ENCODE peak calls at places on chromosomes 13 and 19, in seven cellular contexts. F, P, U, X, S, C and M are unnamed samples.

GRCh38 chr13:99058527-99059495 is 80.9 kb upstream of the DOCK9 start:
- DNase-seq in U (no peak), X (no peak), S (no peak), P (no peak), F (no peak), C (peak), M (no peak)

GRCh38 chr13:29835280-29836061 is 14.9 kb downstream of the UBL3 start:
- DNase-seq in F (no peak), S (no peak), C (no peak), P (no peak), U (no peak), X (no peak), M (no peak)

GRCh38 chr19:4622695-4623421 is 16.5 kb upstream of the TNFAIP8L1 start:
- DNase-seq in P (no peak), F (no peak), C (peak), X (peak), U (peak), S (no peak), M (no peak)

GRCh38 chr13:36421447-36421846 is 10.8 kb upstream of the CCNA1 start:
- DNase-seq in F (no peak), S (no peak), P (no peak), X (no peak), U (no peak), C (no peak), M (no peak)

GRCh38 chr13:97079726-97080125 is 85.5 kb upstream of the OXGR1 start:
- DNase-seq in S (no peak), F (no peak), U (no peak), C (no peak), P (no peak), X (no peak), M (no peak)

GRCh38 chr13:97226788-97227627 is 4.9 kb downstream of the MBNL2 start:
- DNase-seq in U (no peak), C (peak), F (no peak), X (no peak), P (no peak), S (no peak), M (no peak)

GRCh38 chr13:108776650-108777049 is 147.2 kb downstream of the MYO16 start:
- DNase-seq in P (no peak), F (no peak), S (no peak), C (no peak), X (no peak), U (no peak), M (no peak)

GRCh38 chr13:84653915-84654534 is 771.8 kb upstream of the SLITRK1 start:
- DNase-seq in S (no peak), C (no peak), U (no peak), F (no peak), X (no peak), P (no peak), M (no peak)

GRCh38 chr13:23715762-23716235 is 145.6 kb downstream of the TNFRSF19 start:
- DNase-seq in U (peak), C (peak), S (peak), F (no peak), X (no peak), P (no peak), M (no peak)

GRCh38 chr13:25300861-25301346 is 521 bp upstream of the NUP58 start:
- DNase-seq in C (no peak), P (no peak), U (no peak), X (peak), S (no peak), F (no peak), M (no peak)

GRCh38 chr13:109700176-109700575 is 86.2 kb downstream of the IRS2 start:
- DNase-seq in F (no peak), S (no peak), X (peak), C (peak), P (no peak), U (no peak), M (peak)

GRCh38 chr19:5170329-5170745 is 170.3 kb downstream of the PTPRS start:
- DNase-seq in P (no peak), F (no peak), X (peak), S (no peak), U (no peak), C (peak), M (no peak)

GRCh38 chr13:34523401-34523800 is 418.7 kb upstream of the NBEA start:
- DNase-seq in S (no peak), X (no peak), P (no peak), U (no peak), C (no peak), F (no peak), M (no peak)

GRCh38 chr13:110391273-110391672 is 84.2 kb downstream of the COL4A2 start:
- DNase-seq in U (no peak), P (no peak), F (no peak), X (no peak), S (no peak), C (no peak), M (peak)

GRCh38 chr13:46603165-46603603 is 50.2 kb downstream of the LRCH1 start:
- DNase-seq in X (no peak), S (no peak), F (peak), P (no peak), C (peak), U (peak), M (no peak)

GRCh38 chr19:33441828-33442227 is 68.3 kb downstream of the CEBPG start:
- DNase-seq in C (no peak), U (no peak), F (no peak), S (no peak), P (no peak), X (no peak), M (no peak)

GRCh38 chr19:21699197-21699596 is 68.2 kb downstream of the ZNF100 start:
- DNase-seq in C (no peak), S (no peak), U (no peak), X (no peak), P (peak), F (no peak), M (no peak)

GRCh38 chr13:73141292-73141771 is 82.5 kb downstream of the KLF5 start:
- DNase-seq in S (no peak), F (no peak), X (no peak), U (peak), C (no peak), P (no peak), M (peak)

GRCh38 chr19:6105444-6105843 is 4.9 kb downstream of the RFX2 start:
- DNase-seq in X (no peak), C (no peak), U (no peak), F (no peak), S (no peak), P (no peak), M (no peak)

GRCh38 chr19:28184997-28185396 is 1028.0 kb downstream of the UQCRFS1 start:
- DNase-seq in P (no peak), S (no peak), C (no peak), X (no peak), F (no peak), U (no peak), M (no peak)

GRCh38 chr19:17357724-17358123 is 19.4 kb downstream of the PLVAP start:
- DNase-seq in U (no peak), C (no peak), P (no peak), X (no peak), F (no peak), S (no peak), M (no peak)

GRCh38 chr13:32261567-32261966 is 53.6 kb downstream of the ZAR1L start:
- DNase-seq in F (no peak), X (peak), C (peak), P (no peak), S (no peak), U (no peak), M (peak)

GRCh38 chr13:22112956-22113750 is 442.3 kb downstream of the FGF9 start:
- DNase-seq in S (no peak), P (no peak), X (no peak), C (no peak), U (no peak), F (no peak), M (no peak)

GRCh38 chr13:71799320-71799719 is 67.7 kb downstream of the DACH1 start:
- DNase-seq in X (no peak), P (no peak), U (no peak), C (no peak), F (no peak), S (no peak), M (no peak)

GRCh38 chr19:5718032-5718578 is 1.8 kb downstream of the LONP1 start:
- DNase-seq in P (no peak), U (no peak), X (no peak), C (peak), S (no peak), F (no peak), M (peak)

DNA sequence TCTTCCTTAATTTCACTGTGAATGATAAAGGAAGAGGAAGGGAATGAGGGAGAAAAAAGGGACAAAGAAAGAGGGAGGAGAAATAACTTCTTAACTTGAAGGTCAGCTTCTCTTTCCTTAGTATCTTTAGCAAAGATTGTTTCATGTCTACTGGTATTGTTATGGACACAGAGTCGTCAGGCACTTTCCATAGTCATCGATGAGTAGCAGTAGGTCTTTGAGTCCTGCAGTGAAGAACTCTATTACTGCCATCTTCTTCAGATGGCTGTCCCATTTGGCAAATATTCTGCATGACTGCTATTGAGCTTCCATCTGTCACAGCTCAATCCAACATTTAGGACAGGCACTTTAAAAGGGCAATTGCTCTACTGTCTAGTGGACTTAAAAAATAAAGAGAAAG is 2463.1 kb downstream of the PCDH9 start:
- DNase-seq in F (no peak), S (no peak), U (no peak), X (no peak), C (no peak), P (no peak), M (no peak)
- TF ChIP-seq RAD21 in F (no peak), S (no peak), U (no peak), X (no peak), C (no peak), P (no peak), M (no peak)

DNA sequence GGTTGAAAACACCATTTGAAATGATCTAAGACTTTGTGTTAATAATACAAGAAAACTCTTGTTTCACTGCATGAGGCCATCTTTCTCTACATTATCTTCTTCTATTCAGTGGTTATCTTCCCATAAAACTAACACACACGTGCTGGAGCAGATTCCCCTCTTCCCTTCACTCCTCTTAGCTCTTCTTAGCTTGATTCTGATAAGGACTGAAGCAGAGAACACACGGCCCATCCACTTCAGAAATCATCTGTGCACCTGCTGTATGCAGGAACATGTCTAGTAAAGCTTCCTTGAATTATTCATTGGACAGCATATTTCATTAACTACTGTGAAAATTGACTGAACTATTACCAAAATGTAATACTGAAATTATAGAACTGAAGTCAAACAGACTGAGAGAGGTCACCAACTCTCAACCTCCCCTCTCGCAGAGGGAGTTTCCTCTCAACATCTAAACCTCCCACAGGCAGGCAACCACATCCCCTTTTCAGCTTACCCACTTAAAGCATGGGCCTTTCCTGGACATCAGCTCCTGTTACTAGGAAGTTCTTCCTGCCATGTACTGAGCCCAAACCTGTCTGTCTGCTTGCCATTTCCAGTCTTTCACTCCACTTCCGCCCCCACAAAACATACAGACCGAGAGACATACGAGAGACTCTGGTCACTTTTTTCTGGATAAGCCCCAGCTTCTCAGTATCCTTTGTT is 113.9 kb downstream of the CRYL1 start:
- DNase-seq in X (no peak), P (no peak), S (no peak), F (no peak), U (no peak), C (no peak), M (no peak)
- TF ChIP-seq RAD21 in X (no peak), P (no peak), S (no peak), F (no peak), U (no peak), C (no peak), M (no peak)

DNA sequence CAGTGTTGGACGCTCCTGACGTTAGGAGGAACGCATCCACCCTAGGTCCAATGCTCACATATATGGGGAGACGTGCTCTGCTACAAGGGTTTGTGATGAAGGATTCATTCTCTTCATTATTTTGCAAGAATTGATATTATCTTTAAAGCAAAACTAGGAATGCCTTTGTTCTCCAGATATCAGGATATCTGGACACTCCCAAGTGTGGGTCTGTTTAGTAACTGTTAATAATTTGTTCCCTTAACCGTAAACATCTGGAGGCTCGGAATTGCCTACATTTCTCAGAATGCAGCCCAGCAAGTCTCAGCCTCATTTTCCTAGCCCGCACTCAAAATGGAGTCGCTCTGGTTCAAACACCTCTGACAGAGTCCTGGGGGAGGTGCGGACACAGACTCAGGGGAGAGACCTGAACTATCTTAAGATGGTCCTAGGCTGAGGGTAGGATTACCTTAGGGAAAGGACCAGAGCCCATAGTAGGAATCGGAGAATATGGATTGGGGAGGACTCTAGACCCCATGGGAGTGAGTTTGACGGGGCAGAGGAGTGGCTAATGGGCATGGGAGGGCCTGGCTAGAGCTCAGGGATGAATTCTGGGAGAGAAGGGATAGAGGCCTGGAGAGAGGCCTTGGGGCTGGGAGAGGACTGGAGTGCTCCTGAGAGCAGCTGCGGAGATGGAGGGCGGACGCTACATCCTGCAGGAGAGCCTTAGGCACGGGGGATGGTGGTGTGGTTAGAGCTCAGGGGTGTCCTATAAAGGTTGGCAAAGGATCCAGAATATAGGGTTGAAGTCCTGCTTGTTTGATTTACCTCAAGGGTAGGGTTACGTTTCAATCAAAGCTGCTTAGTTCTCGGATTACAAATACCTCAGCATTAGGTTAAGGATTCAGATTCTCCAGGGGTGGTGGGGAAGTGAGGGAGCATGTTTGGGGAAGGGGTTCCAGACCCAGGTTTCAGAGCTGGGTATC is 43.2 kb downstream of the ZNF331 start:
- DNase-seq in X (no peak), P (no peak), C (no peak), S (no peak), U (no peak), F (no peak), M (no peak)
- TF ChIP-seq RAD21 in X (no peak), P (no peak), C (no peak), S (no peak), U (no peak), F (no peak), M (no peak)

DNA sequence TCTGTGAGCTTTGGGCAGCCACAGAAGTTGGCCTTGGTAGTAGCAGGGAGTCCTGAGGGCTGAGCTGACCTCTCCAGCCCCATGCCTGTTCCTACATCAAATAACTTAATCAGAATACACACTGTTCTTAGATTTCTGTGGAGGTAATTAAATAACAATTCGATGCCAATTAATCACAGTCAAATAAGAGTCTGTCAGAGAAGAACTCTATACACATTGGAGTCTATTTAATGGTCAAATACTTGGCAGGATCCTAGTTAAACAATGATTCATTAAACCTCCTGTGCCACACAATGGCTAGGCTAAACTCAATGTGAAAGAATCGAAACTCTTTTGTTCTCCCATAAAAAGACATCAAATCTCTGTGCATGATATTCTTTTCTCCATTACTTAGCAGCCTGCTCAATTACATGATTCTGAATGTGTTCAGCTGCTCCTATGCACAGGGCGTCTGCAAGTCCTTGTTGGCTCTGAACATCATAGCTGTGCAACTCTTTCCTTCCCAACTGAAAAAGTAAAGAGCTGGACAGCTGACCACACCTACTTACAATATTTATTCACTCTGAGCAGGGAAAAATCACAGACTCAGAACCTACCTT is 173.1 kb downstream of the ABCC4 start:
- DNase-seq in F (peak), U (peak), C (no peak), X (no peak), S (no peak), P (no peak), M (no peak)
- TF ChIP-seq RAD21 in F (no peak), U (no peak), C (no peak), X (no peak), S (no peak), P (no peak), M (no peak)

GRCh38 chr19:19098084-19098702 is 34.4 kb downstream of the SLC25A42 start:
- DNase-seq in S (peak), X (no peak), F (no peak), P (no peak), C (no peak), U (peak), M (no peak)
- TF ChIP-seq RAD21 in S (no peak), X (no peak), F (no peak), P (no peak), C (no peak), U (no peak), M (no peak)

GRCh38 chr13:40652588-40652940 is 13.9 kb downstream of the FOXO1 start:
- DNase-seq in S (no peak), F (no peak), C (no peak), X (no peak), P (no peak), U (no peak), M (no peak)
- TF ChIP-seq RAD21 in S (no peak), F (no peak), C (no peak), X (no peak), P (no peak), U (no peak), M (no peak)

GRCh38 chr19:35088514-35088913 is 27.1 kb upstream of the FXYD3 start:
- DNase-seq in X (no peak), F (peak), C (no peak), S (no peak), U (no peak), P (no peak), M (peak)
- TF ChIP-seq RAD21 in X (no peak), F (no peak), C (no peak), S (no peak), U (no peak), P (no peak), M (no peak)

GRCh38 chr19:54081032-54081431 is at the start of gene TARM1:
- DNase-seq in C (no peak), P (no peak), X (no peak), U (no peak), F (no peak), S (no peak), M (no peak)
- TF ChIP-seq RAD21 in C (no peak), P (no peak), X (no peak), U (no peak), F (no peak), S (no peak), M (no peak)

GRCh38 chr19:42255766-42256750 is 1.1 kb upstream of the ERF start:
- DNase-seq in U (no peak), C (peak), F (peak), P (no peak), S (no peak), X (peak), M (peak)
- TF ChIP-seq RAD21 in U (no peak), C (no peak), F (no peak), P (no peak), S (no peak), X (no peak), M (no peak)

GRCh38 chr13:100196380-100196779 is 107.5 kb downstream of the PCCA start:
- DNase-seq in C (no peak), U (no peak), F (no peak), P (no peak), X (no peak), S (no peak), M (no peak)

GRCh38 chr13:100197116-100197515 is 108.2 kb downstream of the PCCA start:
- DNase-seq in S (no peak), X (no peak), P (no peak), U (no peak), F (no peak), C (no peak), M (no peak)

GRCh38 chr13:100195568-100195967 is 106.7 kb downstream of the PCCA start:
- DNase-seq in F (no peak), X (no peak), C (no peak), P (peak), S (no peak), U (no peak), M (no peak)

DNA sequence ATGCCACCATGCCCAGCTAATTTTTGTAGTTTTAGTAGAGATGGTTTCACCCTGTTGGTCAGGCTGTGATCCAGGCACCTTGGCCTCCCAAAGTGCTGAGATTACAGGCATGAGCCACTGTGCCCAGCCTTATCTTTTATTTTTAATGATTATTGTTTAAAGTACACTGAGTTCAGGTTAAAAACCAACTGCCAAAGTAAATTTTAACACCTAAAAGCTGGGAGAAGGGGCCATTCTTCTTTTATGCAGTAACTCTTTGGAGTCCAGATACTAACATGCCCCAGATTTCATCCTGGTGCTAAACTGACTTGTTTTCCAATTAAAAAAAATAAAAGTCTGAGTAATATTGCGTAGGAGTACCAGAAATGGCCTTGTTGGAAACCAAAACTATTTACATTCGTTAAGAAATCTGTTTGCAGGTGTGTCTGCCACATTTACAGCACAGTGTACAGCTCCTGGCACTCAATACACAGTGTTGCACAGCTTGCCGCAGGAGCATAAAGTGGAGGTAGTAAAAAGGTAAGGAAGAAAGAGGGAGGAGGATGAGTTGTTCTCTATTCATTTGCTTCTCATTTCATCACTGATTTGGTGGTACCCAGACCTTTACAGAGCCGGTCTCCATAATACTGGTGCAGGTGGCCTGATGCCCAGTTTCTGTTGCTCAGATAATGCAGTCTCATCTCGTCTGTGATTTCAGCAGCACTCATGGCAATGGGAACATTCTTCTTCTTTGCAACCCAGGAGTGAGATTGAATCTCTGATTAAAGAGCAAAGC is 108.9 kb downstream of the PCCA start:
- DNase-seq in P (no peak), S (no peak), U (no peak), F (no peak), C (no peak), X (no peak), M (no peak)
- TF ChIP-seq RAD21 in P (no peak), S (no peak), U (no peak), F (no peak), C (no peak), X (no peak), M (no peak)